ENCODE peak calls at places on chromosome 18, in seven cellular contexts. D, T, L, E, U, Y and K are unnamed samples.

GRCh38 chr18:58221060-58221725 is 177.2 kb downstream of the NEDD4L start:
- DNase-seq in L (peak; percentile 82), U (peak; percentile 39), E (no peak), T (peak; percentile 25), Y (peak; percentile 89), D (no peak), K (peak; percentile 57)

GRCh38 chr18:44887227-44887631 is 206.5 kb downstream of the SETBP1 start:
- DNase-seq in T (peak; percentile 70), D (peak; percentile 58), L (no peak), E (no peak), Y (no peak), U (peak; percentile 67), K (peak; percentile 78)

GRCh38 chr18:36152781-36153180 is 23.1 kb downstream of the ELP2 start:
- DNase-seq in D (peak; percentile 33), L (no peak), Y (no peak), T (peak; percentile 44), U (peak; percentile 12), E (no peak), K (no peak)

GRCh38 chr18:42187611-42188378 is 232.8 kb downstream of the PIK3C3 start:
- DNase-seq in T (peak; percentile 30), D (no peak), U (peak; percentile 23), L (no peak), Y (no peak), E (no peak), K (no peak)

GRCh38 chr18:23235860-23236259 is 100.6 kb downstream of the CABLES1 start:
- DNase-seq in U (no peak), L (no peak), Y (no peak), T (no peak), E (no peak), D (no peak), K (no peak)

GRCh38 chr18:58345875-58346274 is 283.0 kb downstream of the ALPK2 start:
- DNase-seq in T (no peak), L (no peak), E (no peak), U (no peak), Y (no peak), D (no peak), K (no peak)

GRCh38 chr18:31230495-31230894 is 67.8 kb upstream of the DSC1 start:
- DNase-seq in E (no peak), L (no peak), U (peak; percentile 3), Y (no peak), D (no peak), T (no peak), K (no peak)

GRCh38 chr18:44548291-44549221 is 132.1 kb upstream of the SETBP1 start:
- DNase-seq in U (peak; percentile 90), Y (no peak), L (no peak), T (peak; percentile 91), E (no peak), D (no peak), K (peak; percentile 71)

GRCh38 chr18:49021433-49022129 is 70.8 kb upstream of the SMAD7 start:
- DNase-seq in E (peak; percentile 58), T (peak; percentile 37), Y (peak; percentile 45), U (peak; percentile 64), D (peak; percentile 15), L (no peak), K (peak; percentile 36)

GRCh38 chr18:43606800-43607199 is 329.5 kb upstream of the SYT4 start:
- DNase-seq in U (no peak), T (no peak), L (no peak), Y (no peak), E (peak; percentile 49), D (no peak), K (no peak)

GRCh38 chr18:63422862-63423304 is 607 bp upstream of the VPS4B start:
- DNase-seq in L (no peak), T (no peak), D (peak; percentile 16), Y (no peak), E (no peak), U (no peak), K (no peak)

GRCh38 chr18:47166235-47166634 is 9.9 kb downstream of the IER3IP1 start:
- DNase-seq in D (no peak), L (no peak), Y (no peak), T (no peak), U (no peak), E (no peak), K (no peak)

GRCh38 chr18:64134044-64134757 is 14.7 kb downstream of the LINC00305 start:
- DNase-seq in Y (no peak), D (no peak), E (no peak), L (no peak), U (no peak), T (no peak), K (no peak)

GRCh38 chr18:55663891-55664290 is 75.9 kb upstream of the TCF4 start:
- DNase-seq in T (no peak), D (no peak), U (no peak), E (no peak), L (no peak), Y (no peak), K (no peak)

GRCh38 chr18:77059294-77059916 is 73.2 kb downstream of the MBP start:
- DNase-seq in D (peak; percentile 56), Y (no peak), E (peak; percentile 23), U (peak; percentile 83), L (no peak), T (peak; percentile 64), K (peak; percentile 79)

DNA sequence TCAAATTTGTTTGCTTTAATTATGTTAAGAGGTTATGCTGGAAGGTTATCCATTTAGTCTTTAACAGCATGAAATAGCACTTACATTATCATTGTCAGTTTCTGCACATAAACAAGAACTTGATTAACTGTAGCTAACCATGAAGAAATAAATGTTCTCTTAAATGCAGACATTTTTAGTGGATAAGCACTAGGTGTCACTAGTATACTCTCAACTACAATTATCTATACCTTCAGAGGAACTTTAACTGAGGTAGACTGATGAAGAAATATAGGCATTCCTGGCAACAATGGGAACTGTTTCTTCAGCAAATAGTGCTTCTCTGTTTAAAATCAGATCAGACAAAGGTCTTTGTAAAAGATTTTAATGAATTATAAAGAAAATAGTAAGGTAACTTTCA is 178.8 kb upstream of the CHST9 start:
- DNase-seq in U (peak; percentile 20), L (no peak), E (no peak), T (no peak), Y (no peak), D (no peak), K (no peak)
- TF ChIP-seq CTCF in U (peak; percentile 13), L (peak; percentile 28), E (no peak), T (peak; percentile 18), Y (no peak), D (peak; percentile 19), K (no peak)

GRCh38 chr18:72419914-72420313 is 124.2 kb downstream of the CBLN2 start:
- DNase-seq in T (peak; percentile 0), Y (no peak), E (no peak), L (no peak), D (no peak), U (no peak), K (peak; percentile 8)
- H3K4me3 ChIP-seq in T (no peak overlapping the region), Y (no peak overlapping the region), E (no peak overlapping the region), L (no peak overlapping the region), D (no peak overlapping the region), U (no peak overlapping the region), K (no peak overlapping the region)

GRCh38 chr18:26468931-26469340 is 79.4 kb downstream of the KCTD1 start:
- DNase-seq in D (no peak), Y (no peak), T (no peak), L (no peak), U (no peak), E (peak; percentile 40), K (no peak)
- TF ChIP-seq CTCF in D (peak; percentile 42), Y (peak; percentile 12), T (peak; percentile 48), L (peak; percentile 79), U (peak; percentile 53), E (peak; percentile 57), K (peak; percentile 39)

GRCh38 chr18:28177828-28178635 is 1.1 kb upstream of the CDH2 start:
- DNase-seq in E (peak; percentile 83), D (peak; percentile 62), T (peak; percentile 61), U (peak; percentile 70), Y (no peak), L (no peak), K (no peak)

GRCh38 chr18:28176933-28177827 is at the start of gene CDH2:
- DNase-seq in Y (no peak), D (peak; percentile 72), L (no peak), T (peak; percentile 86), U (peak; percentile 96), E (peak; percentile 87), K (peak; percentile 70)

GRCh38 chr18:28176674-28176932 is 327 bp downstream of the CDH2 start:
- DNase-seq in T (no peak), U (no peak), L (no peak), D (peak; percentile 23), E (no peak), Y (no peak), K (no peak)

GRCh38 chr18:28175930-28176673 is 828 bp downstream of the CDH2 start:
- DNase-seq in E (peak; percentile 41), D (peak; percentile 31), L (no peak), U (peak; percentile 46), T (no peak), Y (no peak), K (peak; percentile 49)

DNA sequence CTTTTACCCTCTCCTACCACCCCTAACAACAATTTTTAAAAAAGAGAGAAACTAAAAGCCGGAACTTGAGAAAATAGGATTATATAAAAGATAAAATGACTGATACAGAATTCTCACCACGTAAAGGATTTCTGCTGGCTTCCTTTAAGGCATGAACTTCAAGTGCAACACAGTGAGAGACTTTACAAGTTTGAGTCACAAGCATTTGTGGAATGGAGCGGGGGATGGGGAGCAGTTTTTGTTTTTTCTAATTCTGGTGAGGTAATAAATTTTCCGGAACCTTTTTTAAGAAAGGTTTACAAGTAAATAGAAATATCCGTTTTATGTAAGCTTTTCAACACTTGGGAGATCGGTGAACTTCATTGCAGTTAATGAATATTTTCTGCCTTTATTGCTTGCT is 1.8 kb upstream of the CDH2 start:
- DNase-seq in T (peak; percentile 57), U (no peak), E (no peak), Y (no peak), L (no peak), D (no peak), K (peak; percentile 14)
- H3K4me3 ChIP-seq in T (peak overlapping the region; percentile 71), U (peak overlapping the region; percentile 91), E (peak overlapping the region; percentile 66), Y (no peak overlapping the region), L (peak overlapping the region; percentile 63), D (peak overlapping the region; percentile 69), K (peak overlapping the region; percentile 91)

GRCh38 chr18:40055262-40055661 is 1899.8 kb upstream of the PIK3C3 start:
- DNase-seq in T (no peak), D (no peak), Y (no peak), E (no peak), U (no peak), L (no peak), K (peak; percentile 8)
- TF ChIP-seq CTCF in T (no peak), D (no peak), Y (no peak), E (no peak), U (no peak), L (no peak), K (no peak)

GRCh38 chr18:11840493-11840892 is 10.7 kb upstream of the CHMP1B start:
- DNase-seq in Y (no peak), U (no peak), T (no peak), D (no peak), L (no peak), E (no peak), K (no peak)
- H3K4me3 ChIP-seq in Y (no peak overlapping the region), U (no peak overlapping the region), T (no peak overlapping the region), D (no peak overlapping the region), L (no peak overlapping the region), E (no peak overlapping the region), K (no peak overlapping the region)

DNA sequence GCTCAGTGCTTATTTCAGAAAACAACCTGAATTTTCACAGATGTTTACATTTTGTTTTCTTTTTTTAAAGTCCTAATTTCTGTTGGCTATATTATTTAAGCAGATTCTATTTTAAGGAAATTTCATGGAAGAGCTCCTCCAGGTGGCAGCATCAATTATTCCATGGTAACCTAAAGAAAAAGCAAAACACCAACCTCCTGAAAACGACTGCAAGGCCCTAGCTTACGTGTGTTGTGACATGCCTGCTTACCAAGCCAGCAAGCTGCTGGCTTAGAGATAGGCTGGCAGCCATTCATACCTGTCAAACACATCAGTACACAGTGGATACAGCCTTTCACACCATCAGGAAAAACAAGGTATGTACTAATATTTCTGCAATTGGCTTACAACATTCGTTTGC is 64.9 kb downstream of the LPIN2 start:
- DNase-seq in D (no peak), U (peak; percentile 78), E (no peak), L (no peak), Y (no peak), T (peak; percentile 53), K (peak; percentile 24)
- TF ChIP-seq CTCF in D (no peak), U (peak; percentile 50), E (peak; percentile 14), L (peak; percentile 67), Y (no peak), T (peak; percentile 49), K (peak; percentile 38)